ENCODE peak calls at places on chromosomes 6 and 20, in six cellular contexts. W is ovary, A is epithelial cell of esophagus, C is fibroblast of pulmonary artery, K is A549, I is kidney epithelial cell. S is an unnamed sample.

GRCh38 chr6:89680150-89680549 is 41.6 kb upstream of the LYRM2 start:
- DNase-seq in W (no peak), A (no peak), C (peak), K (no peak), I (no peak), S (no peak)

GRCh38 chr6:140897804-140898573 is 1234.7 kb upstream of the GJE1 start:
- DNase-seq in W (no peak), A (no peak), C (no peak), K (no peak), I (no peak), S (no peak)

GRCh38 chr6:16413399-16413798 is 175.0 kb downstream of the GMPR start:
- DNase-seq in W (no peak), A (no peak), C (no peak), K (no peak), I (no peak), S (no peak)

GRCh38 chr20:17518339-17519052 is 12.7 kb downstream of the BFSP1 start:
- DNase-seq in W (peak), A (no peak), C (no peak), K (no peak), I (no peak), S (peak)

GRCh38 chr20:5067877-5068276 is 51.9 kb downstream of the PCNA start:
- DNase-seq in W (no peak), A (peak), C (no peak), K (no peak), I (no peak), S (no peak)

GRCh38 chr20:38926934-38927616 is 858 bp downstream of the FAM83D start:
- DNase-seq in W (no peak), A (no peak), C (peak), K (no peak), I (no peak), S (peak)

GRCh38 chr6:138782243-138782642 is 8.7 kb downstream of the CCDC28A start:
- DNase-seq in W (no peak), A (no peak), C (no peak), K (no peak), I (no peak), S (no peak)

GRCh38 chr6:79733388-79733787 is 102.3 kb downstream of the SH3BGRL2 start:
- DNase-seq in W (no peak), A (no peak), C (no peak), K (no peak), I (no peak), S (no peak)

GRCh38 chr20:46365483-46366215 is 40.8 kb downstream of the ELMO2 start:
- DNase-seq in W (no peak), A (no peak), C (no peak), K (no peak), I (no peak), S (no peak)

GRCh38 chr6:139028658-139029469 is at the start of gene ABRACL:
- DNase-seq in W (peak), A (peak), C (peak), K (peak), I (no peak), S (peak)

GRCh38 chr20:25295386-25296093 is 47.7 kb downstream of the PYGB start:
- DNase-seq in W (no peak), A (peak), C (no peak), K (no peak), I (no peak), S (no peak)

GRCh38 chr6:79544299-79544927 is 7.2 kb upstream of the LCA5 start:
- DNase-seq in W (no peak), A (no peak), C (peak), K (no peak), I (peak), S (peak)

GRCh38 chr20:17493173-17493572 is 38.0 kb downstream of the BFSP1 start:
- DNase-seq in W (no peak), A (no peak), C (no peak), K (no peak), I (no peak), S (no peak)

GRCh38 chr20:37390891-37391525 is 45.1 kb downstream of the SRC start:
- DNase-seq in W (no peak), A (no peak), C (no peak), K (no peak), I (no peak), S (no peak)

GRCh38 chr6:104639671-104640070 is 220.0 kb downstream of the HACE1 start:
- DNase-seq in W (no peak), A (peak), C (peak), K (no peak), I (no peak), S (peak)

GRCh38 chr6:41247882-41248707 is 19.9 kb downstream of the TREML4 start:
- DNase-seq in W (no peak), A (no peak), C (no peak), K (no peak), I (no peak), S (no peak)

GRCh38 chr20:63547484-63548480 is at the start of gene SRMS:
- DNase-seq in W (no peak), A (no peak), C (no peak), K (no peak), I (no peak), S (no peak)

GRCh38 chr20:46683939-46684750 is 5.1 kb downstream of the TP53RK start:
- DNase-seq in W (peak), A (peak), C (peak), K (no peak), I (peak), S (peak)

GRCh38 chr6:108492131-108492766 is 68.5 kb upstream of the FOXO3 start:
- DNase-seq in W (no peak), A (peak), C (peak), K (peak), I (peak), S (peak)

GRCh38 chr6:158481612-158482473 is 78.0 kb upstream of the TMEM181 start:
- DNase-seq in W (no peak), A (peak), C (peak), K (peak), I (peak), S (peak)

GRCh38 chr20:62951143-62951895 is 1.2 kb upstream of the SLC17A9 start:
- DNase-seq in W (no peak), A (no peak), C (no peak), K (no peak), I (no peak), S (no peak)

GRCh38 chr6:131948692-131949614 is 2.2 kb downstream of the CCN2 start:
- DNase-seq in W (peak), A (peak), C (peak), K (no peak), I (peak), S (peak)

GRCh38 chr6:131946404-131946991 is 4.7 kb downstream of the CCN2 start:
- DNase-seq in W (no peak), A (no peak), C (peak), K (no peak), I (peak), S (peak)

GRCh38 chr6:131945971-131946370 is 5.2 kb downstream of the CCN2 start:
- DNase-seq in W (no peak), A (no peak), C (peak), K (no peak), I (no peak), S (no peak)

GRCh38 chr6:131948221-131948661 is 2.9 kb downstream of the CCN2 start:
- DNase-seq in W (no peak), A (peak), C (peak), K (no peak), I (peak), S (peak)

GRCh38 chr6:131946992-131947955 is 3.9 kb downstream of the CCN2 start:
- DNase-seq in W (no peak), A (peak), C (peak), K (no peak), I (peak), S (peak)
- H3K4me3 ChIP-seq in W (peak), A (no peak), C (peak), K (no peak), I (no peak), S (peak)

GRCh38 chr6:37454420-37455125 is 21.6 kb downstream of the CMTR1 start:
- DNase-seq in W (no peak), A (no peak), C (no peak), K (no peak), I (no peak), S (peak)
- H3K4me3 ChIP-seq in W (no peak), A (no peak), C (no peak), K (no peak), I (no peak), S (peak)

DNA sequence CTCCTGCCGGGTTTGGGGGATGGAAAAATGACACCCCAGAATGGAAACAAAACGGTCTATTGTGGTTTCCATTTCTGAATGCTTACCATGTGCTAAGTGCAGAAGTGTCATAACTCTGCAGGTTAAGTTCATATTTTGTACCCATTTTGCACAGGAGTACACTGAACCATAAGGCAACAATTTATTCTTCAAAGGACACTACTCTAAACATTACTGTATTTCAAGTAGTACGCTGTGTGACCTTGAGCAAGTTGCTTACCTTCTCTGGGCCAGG is 9.8 kb upstream of the ID1 start:
- DNase-seq in W (no peak), A (no peak), C (no peak), K (no peak), I (no peak), S (no peak)
- H3K4me3 ChIP-seq in W (no peak), A (no peak), C (no peak), K (peak), I (no peak), S (no peak)

DNA sequence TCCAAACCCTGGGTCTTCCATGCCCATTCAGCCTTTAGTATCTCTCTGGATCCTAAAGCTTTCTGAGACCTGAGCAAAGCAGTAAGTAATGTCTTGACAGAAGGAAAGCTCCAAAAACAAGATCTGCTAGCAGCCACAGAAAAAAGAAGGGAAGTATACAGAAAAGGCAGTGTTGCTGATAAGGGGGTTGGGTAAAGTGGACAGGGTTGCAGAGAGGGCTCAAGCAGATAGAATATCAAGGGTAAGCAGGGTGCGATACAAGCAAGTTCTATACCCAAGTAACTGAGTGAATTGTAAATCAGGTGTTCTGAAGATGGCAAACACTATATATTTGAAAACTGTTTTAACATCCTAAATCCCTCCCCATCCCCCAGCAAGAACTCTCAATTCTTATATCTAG is 113.4 kb upstream of the CARMIL1 start:
- DNase-seq in W (no peak), A (no peak), C (no peak), K (no peak), I (no peak), S (no peak)
- H3K4me3 ChIP-seq in W (no peak), A (no peak), C (peak), K (no peak), I (no peak), S (no peak)

GRCh38 chr6:152300517-152300916 is 336.6 kb downstream of the SYNE1 start:
- DNase-seq in W (no peak), A (no peak), C (no peak), K (no peak), I (no peak), S (no peak)

GRCh38 chr6:152299336-152299735 is 337.8 kb downstream of the SYNE1 start:
- DNase-seq in W (no peak), A (no peak), C (no peak), K (no peak), I (no peak), S (no peak)

GRCh38 chr6:152305672-152306071 is 331.5 kb downstream of the SYNE1 start:
- DNase-seq in W (no peak), A (no peak), C (peak), K (no peak), I (no peak), S (no peak)

GRCh38 chr6:152301021-152301805 is 335.9 kb downstream of the SYNE1 start:
- DNase-seq in W (no peak), A (peak), C (peak), K (no peak), I (no peak), S (peak)

DNA sequence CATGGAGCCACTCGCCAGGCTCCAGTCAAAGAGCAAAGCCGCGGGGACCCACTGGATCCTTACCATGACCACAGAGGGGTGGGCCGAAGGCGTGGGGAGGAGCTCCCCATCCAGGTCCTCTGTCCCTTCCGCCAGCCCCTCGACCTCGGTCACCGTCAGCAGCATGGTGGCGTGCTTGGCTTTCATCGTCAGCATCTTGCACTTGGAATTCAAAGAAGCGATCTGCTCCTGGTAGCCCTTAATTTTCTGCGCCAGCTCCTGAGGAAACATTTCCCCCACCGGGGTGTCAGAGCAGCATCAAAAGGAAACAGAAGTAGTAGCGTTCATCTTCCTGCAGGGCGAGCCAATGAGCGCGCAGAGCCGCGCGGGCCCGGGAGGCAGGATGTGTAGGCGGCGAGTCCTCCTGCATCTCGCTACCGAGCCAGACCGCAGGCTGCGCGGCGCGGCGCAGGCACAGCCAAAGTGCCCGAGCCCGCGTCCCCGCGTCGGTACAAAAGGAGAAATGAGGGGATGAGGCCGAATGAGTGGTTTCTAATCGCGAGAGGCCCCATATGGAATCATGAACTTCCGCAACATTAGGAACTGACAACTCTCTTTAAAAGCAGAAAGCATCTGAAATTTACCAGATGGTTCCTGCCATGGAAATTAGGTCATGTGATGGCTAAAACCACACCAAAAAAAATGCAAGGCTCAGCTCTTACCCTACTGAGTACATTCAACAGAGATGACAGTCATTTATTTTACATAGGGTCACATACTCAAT is 335.2 kb downstream of the SYNE1 start:
- DNase-seq in W (peak), A (peak), C (peak), K (peak), I (no peak), S (peak)
- H3K4me3 ChIP-seq in W (peak), A (peak), C (peak), K (peak), I (peak), S (peak)

GRCh38 chr6:75770844-75771243 is 21.8 kb downstream of the MYO6 start:
- DNase-seq in W (no peak), A (no peak), C (no peak), K (no peak), I (no peak), S (no peak)
- H3K4me3 ChIP-seq in W (no peak), A (no peak), C (no peak), K (no peak), I (no peak), S (no peak)

DNA sequence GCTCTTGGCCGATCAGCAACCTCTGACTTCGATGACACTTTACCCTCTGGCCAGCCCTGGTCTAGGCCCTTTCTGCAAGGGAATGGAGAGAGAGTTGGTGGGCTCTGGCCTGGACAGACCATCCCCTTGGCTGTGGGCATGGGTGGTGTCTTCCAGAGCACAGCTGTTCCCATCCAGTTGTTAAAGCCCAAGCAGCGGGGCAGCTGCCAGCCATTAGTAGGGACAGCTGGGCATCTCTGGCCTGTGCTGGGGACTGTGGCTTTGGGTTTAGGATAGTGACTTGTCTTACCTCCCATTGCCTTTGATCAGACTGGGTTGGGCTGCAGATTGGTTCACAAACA is 2.8 kb downstream of the CDC25B start:
- DNase-seq in W (no peak), A (no peak), C (no peak), K (no peak), I (no peak), S (no peak)
- H3K4me3 ChIP-seq in W (no peak), A (no peak), C (peak), K (peak), I (no peak), S (no peak)

GRCh38 chr6:124069230-124069815 is 265.7 kb downstream of the NKAIN2 start:
- DNase-seq in W (no peak), A (no peak), C (no peak), K (no peak), I (no peak), S (no peak)

GRCh38 chr6:124076336-124077048 is 272.8 kb downstream of the NKAIN2 start:
- DNase-seq in W (no peak), A (no peak), C (no peak), K (no peak), I (no peak), S (no peak)

GRCh38 chr6:124073021-124073420 is 269.4 kb downstream of the NKAIN2 start:
- DNase-seq in W (no peak), A (no peak), C (peak), K (no peak), I (peak), S (no peak)

GRCh38 chr6:124078169-124078568 is 274.5 kb downstream of the NKAIN2 start:
- DNase-seq in W (no peak), A (no peak), C (no peak), K (no peak), I (no peak), S (no peak)

GRCh38 chr6:124073820-124074587 is 270.3 kb downstream of the NKAIN2 start:
- DNase-seq in W (no peak), A (no peak), C (no peak), K (no peak), I (no peak), S (no peak)
- H3K4me3 ChIP-seq in W (no peak), A (no peak), C (no peak), K (no peak), I (no peak), S (no peak)

DNA sequence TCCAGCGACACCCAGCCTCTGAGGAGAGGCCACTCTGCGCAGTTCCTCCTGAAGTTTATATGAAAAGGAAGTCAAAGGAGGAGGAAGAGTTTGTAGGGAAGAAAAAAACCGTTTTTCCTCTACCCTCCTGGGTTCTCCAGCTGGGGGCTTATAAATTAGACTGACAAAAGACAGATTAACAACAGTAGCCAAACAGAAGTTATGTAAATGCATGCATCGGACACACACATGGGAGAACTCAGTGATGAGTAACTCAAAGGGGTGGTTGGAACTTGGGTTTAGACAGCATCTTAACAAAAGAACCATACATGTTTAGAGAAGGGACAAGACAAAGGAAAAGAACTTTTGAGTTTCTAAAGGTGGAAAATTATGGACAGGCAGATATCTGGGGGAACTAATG is 71.2 kb downstream of the CD24 start:
- DNase-seq in W (no peak), A (no peak), C (no peak), K (no peak), I (no peak), S (no peak)
- H3K4me3 ChIP-seq in W (no peak), A (no peak), C (no peak), K (no peak), I (no peak), S (no peak)

GRCh38 chr6:73369563-73369962 is at the start of gene OOEP:
- DNase-seq in W (no peak), A (no peak), C (no peak), K (no peak), I (no peak), S (no peak)
- H3K4me3 ChIP-seq in W (no peak), A (no peak), C (no peak), K (no peak), I (no peak), S (no peak)